ENCODE peak calls at places on chromosomes 7 and 10, in eight cellular contexts. A is astrocyte, Q is testis, Y is AG04450, V is heart right ventricle, S is fibroblast of lung, C is heart left ventricle, E is left lung. N is an unnamed sample.

GRCh38 chr10:52216852-52217251 is 97.2 kb upstream of the DKK1 start:
- DNase-seq in A (peak), Q (no peak), Y (peak), V (no peak), S (peak), C (peak), E (no peak), N (peak)

GRCh38 chr10:81251457-81252115 is 623.4 kb upstream of the NRG3 start:
- DNase-seq in A (no peak), Q (no peak), Y (no peak), V (no peak), S (no peak), C (no peak), E (no peak), N (no peak)

GRCh38 chr10:52283174-52283573 is 30.9 kb upstream of the DKK1 start:
- DNase-seq in A (no peak), Q (no peak), Y (no peak), V (no peak), S (peak), C (no peak), E (no peak), N (peak)

GRCh38 chr10:84140036-84140379 is 699 bp downstream of the GHITM start:
- DNase-seq in A (peak), Q (peak), Y (no peak), V (no peak), S (peak), C (no peak), E (no peak), N (peak)

GRCh38 chr10:31947144-31947926 is 18.7 kb upstream of the ARHGAP12 start:
- DNase-seq in A (peak), Q (no peak), Y (peak), V (no peak), S (peak), C (no peak), E (no peak), N (peak)

GRCh38 chr10:77832243-77832642 is 94.3 kb downstream of the DLG5 start:
- DNase-seq in A (no peak), Q (no peak), Y (no peak), V (no peak), S (no peak), C (no peak), E (no peak), N (no peak)

GRCh38 chr10:106942035-106942662 is 222.4 kb downstream of the SORCS1 start:
- DNase-seq in A (no peak), Q (peak), Y (no peak), V (no peak), S (no peak), C (no peak), E (no peak), N (no peak)

GRCh38 chr7:69782917-69783684 is 184.8 kb downstream of the AUTS2 start:
- DNase-seq in A (peak), Q (peak), Y (no peak), V (peak), S (peak), C (peak), E (no peak), N (no peak)

GRCh38 chr10:70455213-70455630 is 13.7 kb upstream of the NODAL start:
- DNase-seq in A (no peak), Q (no peak), Y (no peak), V (no peak), S (no peak), C (no peak), E (no peak), N (no peak)

GRCh38 chr10:78320990-78321389 is 287.3 kb downstream of the RPS24 start:
- DNase-seq in A (no peak), Q (no peak), Y (no peak), V (no peak), S (no peak), C (no peak), E (no peak), N (no peak)

GRCh38 chr7:1675673-1676549 is 5.8 kb downstream of the ELFN1 start:
- DNase-seq in A (no peak), Q (no peak), Y (no peak), V (no peak), S (no peak), C (no peak), E (peak), N (no peak)

GRCh38 chr10:80500572-80501380 is 36.9 kb upstream of the SH2D4B start:
- DNase-seq in A (no peak), Q (peak), Y (no peak), V (peak), S (no peak), C (peak), E (no peak), N (peak)

GRCh38 chr7:34842782-34843181 is 184.8 kb downstream of the NPSR1 start:
- DNase-seq in A (peak), Q (no peak), Y (no peak), V (no peak), S (no peak), C (no peak), E (no peak), N (peak)

GRCh38 chr10:129586897-129587443 is 119.9 kb downstream of the MGMT start:
- DNase-seq in A (no peak), Q (no peak), Y (no peak), V (no peak), S (peak), C (no peak), E (no peak), N (no peak)

GRCh38 chr7:142606081-142606480 is 143.2 kb upstream of the PRSS1 start:
- DNase-seq in A (no peak), Q (no peak), Y (no peak), V (no peak), S (no peak), C (no peak), E (no peak), N (no peak)

GRCh38 chr7:105454058-105454739 is 65.5 kb upstream of the SRPK2 start:
- DNase-seq in A (peak), Q (no peak), Y (peak), V (no peak), S (peak), C (no peak), E (no peak), N (peak)

GRCh38 chr7:48426966-48427555 is 255.8 kb downstream of the ABCA13 start:
- DNase-seq in A (peak), Q (no peak), Y (no peak), V (no peak), S (no peak), C (no peak), E (no peak), N (peak)

GRCh38 chr7:55366461-55367138 is 1.5 kb downstream of the LANCL2 start:
- DNase-seq in A (no peak), Q (peak), Y (no peak), V (no peak), S (no peak), C (no peak), E (no peak), N (no peak)

GRCh38 chr7:55367283-55367840 is 2.2 kb downstream of the LANCL2 start:
- DNase-seq in A (no peak), Q (no peak), Y (no peak), V (no peak), S (no peak), C (no peak), E (peak), N (no peak)

GRCh38 chr7:55363386-55364170 is 1.6 kb upstream of the LANCL2 start:
- DNase-seq in A (no peak), Q (no peak), Y (no peak), V (peak), S (no peak), C (no peak), E (peak), N (no peak)

GRCh38 chr7:55365103-55365679 is at the start of gene LANCL2:
- DNase-seq in A (peak), Q (peak), Y (no peak), V (no peak), S (peak), C (no peak), E (no peak), N (no peak)

DNA sequence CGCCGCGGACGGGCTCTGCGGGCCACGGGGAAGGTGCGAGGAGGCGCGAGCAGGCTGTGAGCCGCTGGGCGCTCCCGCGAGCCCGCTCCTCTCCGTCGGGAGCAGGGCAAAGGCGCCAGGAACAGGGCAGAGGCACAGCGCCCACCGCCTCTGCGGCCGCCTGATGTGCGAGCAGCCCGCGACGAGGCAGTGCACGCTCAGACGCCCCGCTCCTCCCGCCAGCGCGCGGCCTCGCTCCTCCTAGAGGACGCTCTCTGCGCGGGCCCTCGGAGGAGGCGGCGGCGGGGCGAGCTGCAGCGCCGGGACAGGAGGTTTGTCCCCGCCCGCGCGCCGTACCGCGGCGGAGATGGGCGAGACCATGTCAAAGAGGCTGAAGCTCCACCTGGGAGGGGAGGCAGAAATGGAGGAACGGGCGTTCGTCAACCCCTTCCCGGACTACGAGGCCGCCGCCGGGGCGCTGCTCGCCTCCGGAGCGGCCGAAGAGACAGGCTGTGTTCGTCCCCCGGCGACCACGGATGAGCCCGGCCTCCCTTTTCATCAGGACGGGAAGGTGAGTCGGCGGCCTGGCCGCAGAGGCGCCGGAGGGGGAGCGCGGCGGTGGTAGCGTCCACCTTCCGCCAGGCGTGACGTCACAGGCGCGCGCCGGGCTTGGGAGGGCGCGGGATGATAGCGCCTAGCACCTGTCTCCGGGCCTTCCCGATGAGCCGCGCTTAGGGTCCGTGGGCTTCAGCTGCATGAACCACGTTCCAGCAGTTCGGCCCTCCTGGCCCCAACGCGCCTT is 733 bp downstream of the LANCL2 start:
- DNase-seq in A (peak), Q (peak), Y (peak), V (peak), S (peak), C (peak), E (peak), N (peak)
- TF ChIP-seq CTCF in A (no peak), Q (peak), Y (peak), V (peak), S (peak), C (peak), E (peak), N (peak)

GRCh38 chr7:101363734-101364374 is 1.2 kb downstream of the COL26A1 start:
- DNase-seq in A (peak), Q (peak), Y (peak), V (peak), S (peak), C (peak), E (peak), N (no peak)
- H3K4me3 ChIP-seq in A (peak), Q (peak), Y (peak), V (peak), S (peak), C (peak), E (peak), N (peak)

GRCh38 chr10:58802047-58802446 is 289.4 kb downstream of the BICC1 start:
- DNase-seq in A (no peak), Q (no peak), Y (no peak), V (no peak), S (no peak), C (no peak), E (no peak), N (no peak)

GRCh38 chr10:58807631-58808024 is 295.0 kb downstream of the BICC1 start:
- DNase-seq in A (peak), Q (no peak), Y (no peak), V (no peak), S (peak), C (no peak), E (no peak), N (no peak)

GRCh38 chr10:58810751-58811150 is 298.1 kb downstream of the BICC1 start:
- DNase-seq in A (no peak), Q (no peak), Y (no peak), V (no peak), S (no peak), C (no peak), E (no peak), N (no peak)

GRCh38 chr10:58806323-58806722 is 293.7 kb downstream of the BICC1 start:
- DNase-seq in A (peak), Q (no peak), Y (no peak), V (no peak), S (no peak), C (no peak), E (no peak), N (no peak)

DNA sequence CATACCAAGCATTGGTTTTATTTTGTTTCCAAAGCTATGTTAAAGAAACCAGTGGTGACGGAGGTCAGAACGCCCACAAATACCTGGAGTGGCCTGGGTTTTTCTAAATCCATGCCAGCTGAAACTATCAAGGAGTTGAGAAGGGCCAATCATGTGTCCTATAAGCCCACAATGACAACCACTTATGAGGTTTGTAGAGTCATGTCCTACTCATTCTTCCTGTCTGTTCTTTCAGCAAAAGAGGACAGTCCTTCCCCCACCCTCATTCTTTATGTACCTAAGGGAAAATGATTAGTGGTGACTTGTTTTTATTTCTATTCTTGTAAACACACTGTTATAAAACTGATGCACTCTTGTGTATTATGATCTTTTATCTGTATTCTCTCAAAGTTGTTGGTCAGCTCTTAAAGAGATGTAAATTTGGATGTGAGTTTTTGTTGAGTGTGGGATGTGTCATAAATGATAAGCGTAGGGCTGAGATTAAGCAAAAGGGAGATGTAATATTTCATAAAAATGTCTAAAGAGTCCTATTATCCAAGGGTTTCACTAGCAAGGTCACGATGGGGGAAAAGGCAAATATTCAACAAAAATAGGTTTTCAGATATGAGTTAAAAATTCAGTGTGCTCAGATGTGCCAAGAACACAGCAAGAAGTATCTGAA is 294.4 kb downstream of the BICC1 start:
- DNase-seq in A (no peak), Q (no peak), Y (no peak), V (no peak), S (no peak), C (no peak), E (no peak), N (no peak)
- TF ChIP-seq CTCF in A (no peak), Q (no peak), Y (no peak), V (no peak), S (no peak), C (no peak), E (no peak), N (no peak)

DNA sequence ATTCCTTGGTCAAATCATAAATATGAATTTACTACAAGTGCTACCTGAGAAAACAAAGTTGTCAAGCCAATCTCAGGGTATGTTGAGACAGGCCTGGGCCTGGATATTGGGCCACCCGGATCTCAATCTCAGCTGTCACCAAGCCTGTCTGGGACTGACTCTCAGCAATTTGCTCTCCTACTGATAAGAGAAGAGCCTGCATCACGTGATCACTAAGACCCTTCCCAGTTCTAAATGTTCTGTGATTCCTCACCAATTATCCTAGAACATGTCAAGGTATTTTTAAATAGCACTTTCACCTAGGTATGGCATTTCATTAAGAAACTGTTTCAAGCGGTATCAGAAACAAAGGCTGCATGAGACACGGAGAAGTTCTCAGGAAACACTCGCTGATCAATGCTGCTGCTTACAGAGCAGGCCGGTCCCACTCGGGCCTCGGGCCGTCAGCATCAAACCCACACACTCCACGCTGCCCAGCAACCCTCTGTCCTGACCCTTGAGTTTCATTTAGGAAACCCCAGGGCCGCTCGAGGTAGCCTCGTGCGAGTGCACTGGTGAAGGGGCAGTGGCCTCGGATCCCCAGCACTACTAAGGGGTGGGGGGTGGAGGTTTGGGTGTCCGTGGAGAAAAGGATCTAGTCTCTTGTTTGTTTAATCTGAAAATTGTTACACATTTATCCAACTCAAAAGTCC is 4.1 kb downstream of the KLF6 start:
- DNase-seq in A (peak), Q (no peak), Y (no peak), V (no peak), S (peak), C (no peak), E (peak), N (no peak)
- H3K4me3 ChIP-seq in A (peak), Q (no peak), Y (peak), V (peak), S (peak), C (peak), E (peak), N (peak)

GRCh38 chr7:106962751-106963150 is 81.8 kb upstream of the PRKAR2B start:
- DNase-seq in A (no peak), Q (no peak), Y (no peak), V (no peak), S (no peak), C (no peak), E (no peak), N (no peak)
- TF ChIP-seq CTCF in A (no peak), Q (no peak), Y (no peak), V (no peak), S (no peak), C (no peak), E (no peak), N (no peak)

GRCh38 chr10:19097151-19097550 is 48.5 kb downstream of the MALRD1 start:
- DNase-seq in A (peak), Q (no peak), Y (no peak), V (no peak), S (peak), C (no peak), E (no peak), N (no peak)

GRCh38 chr10:19096674-19097073 is 48.1 kb downstream of the MALRD1 start:
- DNase-seq in A (no peak), Q (no peak), Y (no peak), V (no peak), S (no peak), C (no peak), E (no peak), N (no peak)

GRCh38 chr10:19098803-19099202 is 50.2 kb downstream of the MALRD1 start:
- DNase-seq in A (no peak), Q (no peak), Y (no peak), V (no peak), S (no peak), C (no peak), E (no peak), N (no peak)
- H3K4me3 ChIP-seq in A (no peak), Q (no peak), Y (no peak), V (no peak), S (no peak), C (no peak), E (no peak), N (no peak)

N was measured in brain microvascular endothelial cell.